ENCODE peak calls at places on chromosomes 7 and 10, in four cellular contexts. One of them, this sample, is unnamed.
A peak's percentile ranks its signal among the peaks of the same experiment; 100 is the strongest.

GRCh38 chr7:87359366-87359765 is 13.9 kb downstream of the CROT start:
- DNase-seq in HCT116: no peak
- DNase-seq in HL-60: no peak
- DNase-seq in activated CD8-positive, alpha-beta T cell treated with anti-CD3 and anti-CD28 coated beads for 36 hours: no peak
- DNase-seq in this sample: no peak

GRCh38 chr10:100827819-100828743 is 82.7 kb downstream of the PAX2 start:
- DNase-seq in HCT116: no peak
- DNase-seq in HL-60: no peak
- DNase-seq in activated CD8-positive, alpha-beta T cell treated with anti-CD3 and anti-CD28 coated beads for 36 hours: peak; percentile 56
- DNase-seq in this sample: no peak

GRCh38 chr7:101953248-101953819 is 135.9 kb downstream of the CUX1 start:
- DNase-seq in activated CD8-positive, alpha-beta T cell treated with anti-CD3 and anti-CD28 coated beads for 36 hours: peak; percentile 21
- DNase-seq in HCT116: peak; percentile 23
- DNase-seq in HL-60: peak; percentile 27
- DNase-seq in this sample: no peak

GRCh38 chr7:84248843-84249242 is 54.3 kb upstream of the SEMA3A start:
- DNase-seq in HL-60: no peak
- DNase-seq in activated CD8-positive, alpha-beta T cell treated with anti-CD3 and anti-CD28 coated beads for 36 hours: no peak
- DNase-seq in HCT116: no peak
- DNase-seq in this sample: no peak

GRCh38 chr10:131816941-131817700 is 83.7 kb upstream of the PPP2R2D start:
- DNase-seq in HL-60: no peak
- DNase-seq in activated CD8-positive, alpha-beta T cell treated with anti-CD3 and anti-CD28 coated beads for 36 hours: no peak
- DNase-seq in HCT116: no peak
- DNase-seq in this sample: no peak

GRCh38 chr7:115676080-115676479 is 354.5 kb downstream of the TFEC start:
- DNase-seq in HCT116: peak; percentile 42
- DNase-seq in activated CD8-positive, alpha-beta T cell treated with anti-CD3 and anti-CD28 coated beads for 36 hours: no peak
- DNase-seq in HL-60: no peak
- DNase-seq in this sample: no peak

GRCh38 chr7:100803398-100804161 is 23.7 kb downstream of the EPHB4 start:
- DNase-seq in HL-60: peak; percentile 90
- DNase-seq in HCT116: no peak
- DNase-seq in activated CD8-positive, alpha-beta T cell treated with anti-CD3 and anti-CD28 coated beads for 36 hours: peak; percentile 72
- DNase-seq in this sample: peak; percentile 97

GRCh38 chr7:35968140-35968940 is 167.5 kb downstream of the SEPTIN7 start:
- DNase-seq in HL-60: no peak
- DNase-seq in activated CD8-positive, alpha-beta T cell treated with anti-CD3 and anti-CD28 coated beads for 36 hours: no peak
- DNase-seq in HCT116: no peak
- DNase-seq in this sample: no peak

GRCh38 chr10:73871915-73872710 is 2.2 kb downstream of the CAMK2G start:
- DNase-seq in HCT116: no peak
- DNase-seq in HL-60: no peak
- DNase-seq in activated CD8-positive, alpha-beta T cell treated with anti-CD3 and anti-CD28 coated beads for 36 hours: no peak
- DNase-seq in this sample: no peak

GRCh38 chr10:49613160-49613881 is 516 bp upstream of the CHAT start:
- DNase-seq in HL-60: no peak
- DNase-seq in HCT116: no peak
- DNase-seq in activated CD8-positive, alpha-beta T cell treated with anti-CD3 and anti-CD28 coated beads for 36 hours: no peak
- DNase-seq in this sample: no peak

GRCh38 chr10:99631496-99631895 is 11.3 kb upstream of the SLC25A28 start:
- DNase-seq in HL-60: no peak
- DNase-seq in HCT116: no peak
- DNase-seq in activated CD8-positive, alpha-beta T cell treated with anti-CD3 and anti-CD28 coated beads for 36 hours: no peak
- DNase-seq in this sample: no peak

GRCh38 chr10:132995909-132996602 is 53.7 kb upstream of the CFAP46 start:
- DNase-seq in activated CD8-positive, alpha-beta T cell treated with anti-CD3 and anti-CD28 coated beads for 36 hours: no peak
- DNase-seq in HL-60: no peak
- DNase-seq in HCT116: no peak
- DNase-seq in this sample: no peak

GRCh38 chr7:47283497-47284131 is 298.3 kb downstream of the TNS3 start:
- DNase-seq in HCT116: peak; percentile 56
- DNase-seq in activated CD8-positive, alpha-beta T cell treated with anti-CD3 and anti-CD28 coated beads for 36 hours: no peak
- DNase-seq in HL-60: no peak
- DNase-seq in this sample: no peak

GRCh38 chr10:82890573-82890972 is 1015.6 kb downstream of the NRG3 start:
- DNase-seq in HL-60: no peak
- DNase-seq in activated CD8-positive, alpha-beta T cell treated with anti-CD3 and anti-CD28 coated beads for 36 hours: no peak
- DNase-seq in HCT116: no peak
- DNase-seq in this sample: no peak

GRCh38 chr7:156993021-156993924 is 17.2 kb downstream of the MNX1 start:
- DNase-seq in HL-60: no peak
- DNase-seq in activated CD8-positive, alpha-beta T cell treated with anti-CD3 and anti-CD28 coated beads for 36 hours: no peak
- DNase-seq in HCT116: no peak
- DNase-seq in this sample: no peak

GRCh38 chr10:29676732-29677131 is 42.0 kb upstream of the SVIL start:
- DNase-seq in HL-60: no peak
- DNase-seq in activated CD8-positive, alpha-beta T cell treated with anti-CD3 and anti-CD28 coated beads for 36 hours: no peak
- DNase-seq in HCT116: no peak
- DNase-seq in this sample: no peak

GRCh38 chr7:82740246-82740848 is 296.8 kb upstream of the CACNA2D1 start:
- DNase-seq in HL-60: no peak
- DNase-seq in HCT116: peak; percentile 50
- DNase-seq in activated CD8-positive, alpha-beta T cell treated with anti-CD3 and anti-CD28 coated beads for 36 hours: peak; percentile 53
- DNase-seq in this sample: no peak

GRCh38 chr7:23467731-23468720 is 2.3 kb downstream of the IGF2BP3 start:
- DNase-seq in HCT116: no peak
- DNase-seq in activated CD8-positive, alpha-beta T cell treated with anti-CD3 and anti-CD28 coated beads for 36 hours: peak; percentile 61
- DNase-seq in HL-60: no peak
- DNase-seq in this sample: no peak

GRCh38 chr10:48703776-48704555 is 19.3 kb downstream of the WDFY4 start:
- DNase-seq in activated CD8-positive, alpha-beta T cell treated with anti-CD3 and anti-CD28 coated beads for 36 hours: no peak
- DNase-seq in HL-60: no peak
- DNase-seq in HCT116: no peak
- DNase-seq in this sample: no peak

GRCh38 chr10:78960316-78960800 is 108.4 kb upstream of the ZMIZ1 start:
- DNase-seq in HCT116: no peak
- DNase-seq in HL-60: no peak
- DNase-seq in activated CD8-positive, alpha-beta T cell treated with anti-CD3 and anti-CD28 coated beads for 36 hours: no peak
- DNase-seq in this sample: no peak

GRCh38 chr7:137757146-137757925 is 89.4 kb downstream of the DGKI start:
- DNase-seq in HL-60: no peak
- DNase-seq in HCT116: no peak
- DNase-seq in activated CD8-positive, alpha-beta T cell treated with anti-CD3 and anti-CD28 coated beads for 36 hours: no peak
- DNase-seq in this sample: no peak

GRCh38 chr7:7351156-7351555 is 168.8 kb downstream of the C1GALT1 start:
- DNase-seq in activated CD8-positive, alpha-beta T cell treated with anti-CD3 and anti-CD28 coated beads for 36 hours: no peak
- DNase-seq in HL-60: no peak
- DNase-seq in HCT116: no peak
- DNase-seq in this sample: no peak

GRCh38 chr7:94632338-94633024 is 23.5 kb downstream of the SGCE start:
- DNase-seq in HCT116: no peak
- DNase-seq in HL-60: no peak
- DNase-seq in activated CD8-positive, alpha-beta T cell treated with anti-CD3 and anti-CD28 coated beads for 36 hours: no peak
- DNase-seq in this sample: no peak

GRCh38 chr10:43943825-43944360 is 295.2 kb upstream of the ZNF32 start:
- DNase-seq in HCT116: no peak
- DNase-seq in HL-60: no peak
- DNase-seq in activated CD8-positive, alpha-beta T cell treated with anti-CD3 and anti-CD28 coated beads for 36 hours: no peak
- DNase-seq in this sample: no peak

GRCh38 chr7:107147464-107148214 is 21.2 kb upstream of the HBP1 start:
- DNase-seq in activated CD8-positive, alpha-beta T cell treated with anti-CD3 and anti-CD28 coated beads for 36 hours: peak; percentile 49
- DNase-seq in HL-60: no peak
- DNase-seq in HCT116: peak; percentile 34
- DNase-seq in this sample: no peak

GRCh38 chr7:818031-818699 is 14.1 kb upstream of the SUN1 start:
- DNase-seq in HL-60: no peak
- DNase-seq in activated CD8-positive, alpha-beta T cell treated with anti-CD3 and anti-CD28 coated beads for 36 hours: peak; percentile 19
- DNase-seq in HCT116: peak; percentile 36
- DNase-seq in this sample: no peak

GRCh38 chr10:61628875-61629513 is 33.7 kb upstream of the CABCOCO1 start:
- DNase-seq in HCT116: no peak
- DNase-seq in activated CD8-positive, alpha-beta T cell treated with anti-CD3 and anti-CD28 coated beads for 36 hours: no peak
- DNase-seq in HL-60: no peak
- DNase-seq in this sample: no peak

GRCh38 chr7:112876877-112877276 is 86.7 kb upstream of the TMEM168 start:
- DNase-seq in activated CD8-positive, alpha-beta T cell treated with anti-CD3 and anti-CD28 coated beads for 36 hours: no peak
- DNase-seq in HL-60: no peak
- DNase-seq in HCT116: no peak
- DNase-seq in this sample: no peak

GRCh38 chr7:128108641-128109423 is 77.6 kb upstream of the LRRC4 start:
- DNase-seq in activated CD8-positive, alpha-beta T cell treated with anti-CD3 and anti-CD28 coated beads for 36 hours: peak; percentile 39
- DNase-seq in HL-60: no peak
- DNase-seq in HCT116: no peak
- DNase-seq in this sample: no peak

GRCh38 chr10:69901022-69901421 is 99.3 kb downstream of the COL13A1 start:
- DNase-seq in HCT116: no peak
- DNase-seq in activated CD8-positive, alpha-beta T cell treated with anti-CD3 and anti-CD28 coated beads for 36 hours: no peak
- DNase-seq in HL-60: no peak
- DNase-seq in this sample: no peak

GRCh38 chr7:46854958-46855473 is 726.9 kb downstream of the TNS3 start:
- DNase-seq in HCT116: no peak
- DNase-seq in HL-60: no peak
- DNase-seq in activated CD8-positive, alpha-beta T cell treated with anti-CD3 and anti-CD28 coated beads for 36 hours: no peak
- DNase-seq in this sample: no peak

GRCh38 chr10:77041636-77042258 is 595.9 kb downstream of the KCNMA1 start:
- DNase-seq in HCT116: no peak
- DNase-seq in HL-60: no peak
- DNase-seq in activated CD8-positive, alpha-beta T cell treated with anti-CD3 and anti-CD28 coated beads for 36 hours: peak; percentile 44
- DNase-seq in this sample: no peak

GRCh38 chr7:1848911-1849311 is 178.8 kb downstream of the ELFN1 start:
- DNase-seq in HCT116: no peak
- DNase-seq in HL-60: no peak
- DNase-seq in activated CD8-positive, alpha-beta T cell treated with anti-CD3 and anti-CD28 coated beads for 36 hours: no peak
- DNase-seq in this sample: no peak

GRCh38 chr7:26187380-26188290 is 12.9 kb downstream of the HNRNPA2B1 start:
- DNase-seq in HCT116: no peak
- DNase-seq in HL-60: no peak
- DNase-seq in activated CD8-positive, alpha-beta T cell treated with anti-CD3 and anti-CD28 coated beads for 36 hours: peak; percentile 40
- DNase-seq in this sample: no peak

DNA sequence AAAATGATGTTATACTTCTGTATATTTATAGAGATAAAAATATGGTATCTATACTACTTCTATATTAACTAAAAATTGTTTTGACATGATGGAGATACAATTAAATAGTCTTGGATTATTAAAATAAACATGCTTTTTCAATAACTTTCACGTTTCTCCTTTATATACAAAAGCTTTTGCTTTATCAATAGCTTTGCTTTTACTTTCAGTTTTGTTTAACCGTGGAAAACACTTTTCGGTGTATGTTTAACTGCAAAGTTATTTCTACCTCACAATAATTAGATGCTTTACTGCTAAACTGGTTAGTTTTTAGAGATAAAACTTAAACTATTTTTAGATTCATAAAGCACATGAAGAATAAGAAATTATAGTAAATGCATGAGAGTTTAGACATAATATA is 432.1 kb upstream of the PCDH15 start:
- DNase-seq in activated CD8-positive, alpha-beta T cell treated with anti-CD3 and anti-CD28 coated beads for 36 hours: no peak
- DNase-seq in HCT116: no peak
- DNase-seq in HL-60: no peak
- DNase-seq in this sample: no peak
- TF ChIP-seq CTCF in activated CD8-positive, alpha-beta T cell treated with anti-CD3 and anti-CD28 coated beads for 36 hours: no peak
- TF ChIP-seq CTCF in HCT116: no peak
- TF ChIP-seq CTCF in HL-60: no peak
- TF ChIP-seq CTCF in this sample: no peak

DNA sequence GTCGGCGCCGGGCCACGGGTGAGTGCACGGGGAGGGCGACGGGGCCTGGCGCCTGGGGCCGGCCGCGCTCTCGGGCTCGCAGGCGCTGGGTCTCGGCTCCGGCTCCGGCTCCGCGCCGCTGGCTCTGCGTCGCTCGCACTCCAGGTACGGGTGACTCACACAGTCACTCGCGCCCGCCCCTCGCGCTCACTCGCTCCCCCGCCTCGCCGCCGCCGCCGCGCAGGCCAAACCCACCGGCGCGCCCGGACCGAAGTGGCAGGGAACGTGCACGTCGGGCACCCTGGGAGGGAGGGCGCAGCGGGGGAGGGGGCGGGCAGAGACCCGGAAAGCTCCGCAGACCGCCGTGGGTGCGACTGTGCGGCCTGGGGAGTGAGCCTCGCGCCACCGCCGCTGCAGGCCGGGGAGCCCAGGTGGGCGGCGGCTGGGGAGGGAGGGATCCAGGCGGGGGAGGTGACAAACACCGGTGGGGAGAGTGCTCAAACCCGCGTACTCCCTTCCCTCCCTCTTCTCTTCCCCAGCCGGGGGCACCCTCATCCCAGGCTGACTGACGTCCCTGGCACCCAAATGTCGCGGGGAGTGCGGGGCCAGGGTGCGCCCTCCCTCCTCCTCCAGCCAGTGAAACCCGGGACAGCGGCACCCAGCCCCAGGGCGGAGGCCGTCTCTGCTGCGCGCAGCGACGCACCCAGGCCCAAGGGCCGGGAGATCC is 277.0 kb upstream of the NEBL start:
- DNase-seq in HL-60: no peak
- DNase-seq in activated CD8-positive, alpha-beta T cell treated with anti-CD3 and anti-CD28 coated beads for 36 hours: peak; percentile 63
- DNase-seq in HCT116: peak; percentile 63
- DNase-seq in this sample: no peak
- TF ChIP-seq CTCF in HL-60: no peak
- TF ChIP-seq CTCF in activated CD8-positive, alpha-beta T cell treated with anti-CD3 and anti-CD28 coated beads for 36 hours: no peak
- TF ChIP-seq CTCF in HCT116: no peak
- TF ChIP-seq CTCF in this sample: no peak

DNA sequence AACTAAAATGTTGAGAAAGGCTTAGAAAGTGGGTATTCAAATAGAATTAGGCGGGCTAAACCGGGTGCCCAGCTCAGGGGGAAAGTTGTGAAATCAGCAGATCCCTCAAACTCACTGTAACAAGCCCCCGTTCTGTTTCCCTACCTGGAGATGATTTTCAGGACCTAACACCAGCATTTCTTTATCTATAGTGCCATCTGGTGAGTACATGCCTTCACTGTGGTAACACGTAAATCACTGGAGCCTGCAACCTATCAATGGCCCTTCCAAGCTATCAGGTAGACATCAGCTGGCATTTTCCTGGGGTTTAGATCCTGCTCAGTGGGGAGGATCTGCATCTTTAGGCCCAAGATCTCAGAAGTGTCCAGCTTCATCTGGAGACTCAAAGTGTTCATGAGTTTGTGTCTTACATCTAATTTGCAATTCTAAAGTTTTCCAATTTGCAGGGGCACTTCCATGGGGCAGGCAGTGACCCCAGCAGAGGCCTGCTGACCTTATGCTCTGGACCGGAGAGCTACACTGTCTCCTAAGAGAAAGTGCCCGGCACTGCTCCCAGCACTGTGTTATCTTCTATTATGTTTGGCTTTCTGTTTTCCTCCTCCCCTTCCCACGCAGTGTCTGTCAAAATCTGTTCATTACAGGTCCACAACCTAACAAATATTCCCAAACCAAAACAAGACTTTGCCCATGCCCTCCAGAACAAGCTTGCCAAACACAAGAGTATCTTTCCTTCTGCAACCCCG is 132.5 kb downstream of the LSM5 start:
- DNase-seq in HCT116: peak; percentile 8
- DNase-seq in activated CD8-positive, alpha-beta T cell treated with anti-CD3 and anti-CD28 coated beads for 36 hours: no peak
- DNase-seq in HL-60: no peak
- DNase-seq in this sample: no peak
- TF ChIP-seq CTCF in HCT116: peak; percentile 12
- TF ChIP-seq CTCF in activated CD8-positive, alpha-beta T cell treated with anti-CD3 and anti-CD28 coated beads for 36 hours: no peak
- TF ChIP-seq CTCF in HL-60: no peak
- TF ChIP-seq CTCF in this sample: peak; percentile 70

DNA sequence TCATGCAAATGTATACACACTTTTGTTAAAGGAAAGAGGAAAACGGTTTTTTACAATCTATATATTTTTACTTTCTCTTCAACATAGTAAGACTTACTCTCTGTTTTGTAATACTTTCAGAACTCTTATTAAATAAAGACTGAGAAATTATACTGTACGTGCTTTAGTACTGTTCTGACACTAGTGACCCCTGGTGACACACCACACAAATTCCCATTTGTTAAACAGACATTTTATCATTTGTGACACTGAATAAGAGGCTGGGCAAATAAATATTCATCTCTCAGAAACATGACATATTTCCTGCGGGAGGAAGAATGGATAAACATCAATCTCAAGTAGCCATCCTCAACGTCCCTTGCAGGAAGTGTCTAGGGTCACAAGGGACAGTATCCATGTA is 68.9 kb upstream of the ZNF33B start:
- DNase-seq in activated CD8-positive, alpha-beta T cell treated with anti-CD3 and anti-CD28 coated beads for 36 hours: no peak
- DNase-seq in HL-60: no peak
- DNase-seq in HCT116: no peak
- DNase-seq in this sample: no peak
- TF ChIP-seq CTCF in activated CD8-positive, alpha-beta T cell treated with anti-CD3 and anti-CD28 coated beads for 36 hours: no peak
- TF ChIP-seq CTCF in HL-60: no peak
- TF ChIP-seq CTCF in HCT116: no peak
- TF ChIP-seq CTCF in this sample: no peak

This sample was measured in D721Med.